ENCODE peak calls at places on chromosomes 7 and 10, in nine cellular contexts. H, T, F, M, X, P, V, B and U are unnamed samples.
A peak's percentile ranks its signal among the peaks of the same experiment; 100 is the strongest.

GRCh38 chr7:130874071-130874915 is 140.3 kb upstream of the KLF14 start:
- DNase-seq in H (no peak), T (no peak), F (no peak), M (no peak), X (no peak), P (no peak), V (no peak), B (no peak), U (no peak)

GRCh38 chr7:151503902-151504714 is 15.6 kb downstream of the RHEB start:
- DNase-seq in H (peak; percentile 33), T (no peak), F (no peak), M (no peak), X (peak; percentile 61), P (no peak), V (no peak), B (no peak), U (no peak)

GRCh38 chr7:27147211-27148030 is at the start of gene HOXA6:
- DNase-seq in H (no peak), T (no peak), F (peak; percentile 84), M (no peak), X (no peak), P (no peak), V (no peak), B (peak; percentile 89), U (peak; percentile 78)

GRCh38 chr7:76316984-76317781 is 14.7 kb downstream of the HSPB1 start:
- DNase-seq in H (no peak), T (no peak), F (no peak), M (no peak), X (no peak), P (no peak), V (no peak), B (no peak), U (no peak)

GRCh38 chr10:86657011-86657395 is 2.7 kb downstream of the OPN4 start:
- DNase-seq in H (no peak), T (no peak), F (no peak), M (no peak), X (no peak), P (no peak), V (no peak), B (no peak), U (no peak)

GRCh38 chr7:108716783-108717182 is 147.1 kb downstream of the DNAJB9 start:
- DNase-seq in H (no peak), T (no peak), F (no peak), M (no peak), X (peak; percentile 42), P (no peak), V (no peak), B (no peak), U (no peak)

GRCh38 chr7:17941171-17941490 is 837 bp upstream of the SNX13 start:
- DNase-seq in H (no peak), T (no peak), F (peak; percentile 16), M (peak; percentile 17), X (no peak), P (no peak), V (no peak), B (no peak), U (no peak)

GRCh38 chr7:128081351-128081750 is 50.1 kb upstream of the LRRC4 start:
- DNase-seq in H (no peak), T (no peak), F (no peak), M (no peak), X (no peak), P (no peak), V (no peak), B (no peak), U (no peak)

GRCh38 chr10:96072673-96073072 is 29.3 kb downstream of the CCNJ start:
- DNase-seq in H (no peak), T (peak; percentile 26), F (no peak), M (no peak), X (peak; percentile 33), P (no peak), V (no peak), B (no peak), U (no peak)

GRCh38 chr7:46352335-46352954 is 431.4 kb upstream of the IGFBP3 start:
- DNase-seq in H (peak; percentile 49), T (peak; percentile 56), F (peak; percentile 31), M (peak; percentile 65), X (peak; percentile 65), P (peak; percentile 34), V (no peak), B (peak; percentile 20), U (peak; percentile 78)

GRCh38 chr10:92965314-92965713 is 95.3 kb upstream of the CYP26C1 start:
- DNase-seq in H (peak; percentile 25), T (peak; percentile 34), F (peak; percentile 33), M (peak; percentile 15), X (no peak), P (peak; percentile 44), V (no peak), B (no peak), U (no peak)

GRCh38 chr7:101422361-101423195 is 59.9 kb downstream of the COL26A1 start:
- DNase-seq in H (no peak), T (no peak), F (no peak), M (no peak), X (no peak), P (no peak), V (no peak), B (no peak), U (no peak)

GRCh38 chr7:5681423-5681822 is 100.0 kb downstream of the RNF216 start:
- DNase-seq in H (no peak), T (no peak), F (no peak), M (no peak), X (no peak), P (no peak), V (no peak), B (no peak), U (no peak)

GRCh38 chr10:86535057-86535882 is 13.7 kb upstream of the WAPL start:
- DNase-seq in H (peak; percentile 31), T (peak; percentile 31), F (peak; percentile 89), M (peak; percentile 95), X (no peak), P (peak; percentile 83), V (peak; percentile 13), B (peak; percentile 57), U (peak; percentile 68)

GRCh38 chr10:64619068-64619467 is 1097.9 kb downstream of the REEP3 start:
- DNase-seq in H (no peak), T (no peak), F (no peak), M (no peak), X (no peak), P (no peak), V (no peak), B (no peak), U (no peak)

GRCh38 chr10:76315240-76315639 is 883.8 kb downstream of the LRMDA start:
- DNase-seq in H (no peak), T (no peak), F (no peak), M (no peak), X (no peak), P (no peak), V (no peak), B (no peak), U (no peak)
- TF ChIP-seq CTCF in H (no peak), T (no peak), F (no peak), M (no peak), X (no peak), P (no peak), V (no peak), B (no peak), U (peak; percentile 15)

GRCh38 chr7:155806096-155806871 is 6.0 kb downstream of the SHH start:
- DNase-seq in H (no peak), T (no peak), F (peak; percentile 9), M (no peak), X (no peak), P (no peak), V (no peak), B (no peak), U (no peak)
- TF ChIP-seq CTCF in H (no peak), T (no peak), F (no peak), M (no peak), X (peak; percentile 39), P (no peak), V (no peak), B (no peak), U (no peak)

GRCh38 chr7:3592438-3593134 is 291.5 kb downstream of the SDK1 start:
- DNase-seq in H (no peak), T (no peak), F (peak; percentile 10), M (no peak), X (no peak), P (no peak), V (no peak), B (no peak), U (no peak)

GRCh38 chr7:3591150-3591549 is 290.1 kb downstream of the SDK1 start:
- DNase-seq in H (no peak), T (no peak), F (no peak), M (no peak), X (no peak), P (no peak), V (no peak), B (no peak), U (no peak)

GRCh38 chr7:3589756-3590155 is 288.7 kb downstream of the SDK1 start:
- DNase-seq in H (no peak), T (no peak), F (no peak), M (no peak), X (no peak), P (no peak), V (no peak), B (no peak), U (no peak)

GRCh38 chr7:3588341-3588740 is 287.3 kb downstream of the SDK1 start:
- DNase-seq in H (no peak), T (no peak), F (no peak), M (no peak), X (no peak), P (no peak), V (no peak), B (no peak), U (no peak)

GRCh38 chr7:3591944-3592343 is 290.9 kb downstream of the SDK1 start:
- DNase-seq in H (no peak), T (no peak), F (no peak), M (no peak), X (no peak), P (no peak), V (no peak), B (no peak), U (no peak)
- TF ChIP-seq CTCF in H (no peak), T (no peak), F (no peak), M (no peak), X (no peak), P (no peak), V (no peak), B (no peak), U (no peak)

GRCh38 chr7:148609045-148609725 is 18.6 kb downstream of the C7orf33 start:
- DNase-seq in H (no peak), T (no peak), F (no peak), M (no peak), X (peak; percentile 7), P (no peak), V (no peak), B (no peak), U (no peak)

GRCh38 chr7:148615085-148615750 is 24.7 kb downstream of the C7orf33 start:
- DNase-seq in H (no peak), T (no peak), F (no peak), M (no peak), X (no peak), P (no peak), V (no peak), B (no peak), U (no peak)

GRCh38 chr7:148607151-148607661 is 16.6 kb downstream of the C7orf33 start:
- DNase-seq in H (no peak), T (no peak), F (no peak), M (no peak), X (no peak), P (no peak), V (no peak), B (no peak), U (no peak)

DNA sequence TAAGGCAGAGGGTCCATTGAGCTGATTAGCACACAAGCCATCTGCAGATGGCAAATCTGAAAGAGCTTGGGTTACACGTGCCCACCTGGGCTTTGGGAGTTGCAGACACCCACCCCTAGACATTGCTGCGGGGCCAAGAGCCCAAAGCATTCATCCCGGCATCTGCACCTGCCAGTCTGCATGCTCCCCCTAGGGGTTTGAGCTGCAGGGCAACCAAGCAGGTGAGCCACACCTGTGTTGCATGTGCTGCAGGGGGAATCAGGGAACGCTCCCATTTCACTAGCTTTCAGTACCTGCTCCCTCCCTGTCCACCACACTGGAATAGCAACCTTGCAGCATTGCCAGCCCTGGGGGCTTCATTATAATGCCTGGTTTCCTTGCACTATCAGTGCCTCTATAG is 21.1 kb downstream of the C7orf33 start:
- DNase-seq in H (no peak), T (no peak), F (no peak), M (no peak), X (no peak), P (no peak), V (no peak), B (no peak), U (peak; percentile 9)
- TF ChIP-seq CTCF in H (no peak), T (no peak), F (no peak), M (no peak), X (no peak), P (no peak), V (no peak), B (no peak), U (no peak)